ENCODE peak calls at places on chromosomes 13 and 19, in four cellular contexts. J is K562, Y is HepG2, V is GM12878. H is an unnamed sample.

GRCh38 chr19:53007200-53008054 is 6.3 kb upstream of the ERVV-1 start:
- DNase-seq in Y (no peak), J (peak; percentile 40), V (no peak), H (no peak)

GRCh38 chr13:77876176-77876575 is 42.5 kb downstream of the EDNRB start:
- DNase-seq in J (no peak), Y (no peak), V (no peak), H (no peak)

GRCh38 chr13:113145496-113145895 is 13.0 kb upstream of the PROZ start:
- DNase-seq in J (no peak), Y (no peak), V (no peak), H (no peak)

GRCh38 chr19:5106361-5106760 is 137.4 kb downstream of the KDM4B start:
- DNase-seq in J (no peak), V (no peak), Y (no peak), H (no peak)

GRCh38 chr19:8609210-8610040 is 1.1 kb downstream of the ADAMTS10 start:
- DNase-seq in J (no peak), Y (peak; percentile 32), V (no peak), H (peak; percentile 87)

GRCh38 chr19:49421039-49421877 is 2.0 kb downstream of the PTH2 start:
- DNase-seq in V (no peak), J (peak; percentile 92), Y (no peak), H (peak; percentile 99)

GRCh38 chr19:44617481-44617880 is 4.1 kb downstream of the IGSF23 start:
- DNase-seq in Y (no peak), V (no peak), J (no peak), H (no peak)

GRCh38 chr13:109419896-109420295 is 366.5 kb downstream of the IRS2 start:
- DNase-seq in V (no peak), J (no peak), Y (no peak), H (no peak)

GRCh38 chr19:51719251-51719901 is 4.4 kb downstream of the HAS1 start:
- DNase-seq in V (no peak), J (no peak), Y (no peak), H (peak; percentile 69)

GRCh38 chr19:40466219-40467006 is at the start of gene SPTBN4:
- DNase-seq in J (no peak), Y (no peak), V (peak; percentile 40), H (no peak)

GRCh38 chr19:3407556-3408516 is 41.5 kb downstream of the NFIC start:
- DNase-seq in V (no peak), J (no peak), Y (peak; percentile 39), H (no peak)

GRCh38 chr13:90974249-90974954 is 373.1 kb upstream of the MIR17HG start:
- DNase-seq in V (no peak), J (no peak), Y (no peak), H (peak; percentile 68)

GRCh38 chr13:41590643-41591042 is 133.3 kb downstream of the RGCC start:
- DNase-seq in V (no peak), Y (no peak), J (no peak), H (no peak)

GRCh38 chr13:59409211-59409610 is 754.5 kb downstream of the DIAPH3 start:
- DNase-seq in J (no peak), Y (no peak), V (no peak), H (peak; percentile 48)

GRCh38 chr13:99948907-99949656 is 22.5 kb downstream of the ZIC5 start:
- DNase-seq in J (no peak), Y (no peak), V (no peak), H (no peak)

GRCh38 chr19:11324079-11324661 is 15.3 kb downstream of the RAB3D start:
- DNase-seq in J (peak; percentile 52), Y (peak; percentile 86), V (peak; percentile 71), H (no peak)

GRCh38 chr13:41707192-41707858 is 250.0 kb downstream of the RGCC start:
- DNase-seq in V (no peak), Y (no peak), J (no peak), H (no peak)

GRCh38 chr19:30649934-30650614 is 277.9 kb downstream of the ZNF536 start:
- DNase-seq in Y (peak; percentile 57), J (peak; percentile 59), V (peak; percentile 24), H (peak; percentile 79)

GRCh38 chr13:52850396-52851152 is 2.1 kb upstream of the PCDH8 start:
- DNase-seq in V (no peak), J (peak; percentile 3), Y (peak; percentile 25), H (peak; percentile 96)

GRCh38 chr19:6457958-6458694 is 1.5 kb downstream of the SLC25A23 start:
- DNase-seq in Y (no peak), J (peak; percentile 70), V (peak; percentile 44), H (no peak)

DNA sequence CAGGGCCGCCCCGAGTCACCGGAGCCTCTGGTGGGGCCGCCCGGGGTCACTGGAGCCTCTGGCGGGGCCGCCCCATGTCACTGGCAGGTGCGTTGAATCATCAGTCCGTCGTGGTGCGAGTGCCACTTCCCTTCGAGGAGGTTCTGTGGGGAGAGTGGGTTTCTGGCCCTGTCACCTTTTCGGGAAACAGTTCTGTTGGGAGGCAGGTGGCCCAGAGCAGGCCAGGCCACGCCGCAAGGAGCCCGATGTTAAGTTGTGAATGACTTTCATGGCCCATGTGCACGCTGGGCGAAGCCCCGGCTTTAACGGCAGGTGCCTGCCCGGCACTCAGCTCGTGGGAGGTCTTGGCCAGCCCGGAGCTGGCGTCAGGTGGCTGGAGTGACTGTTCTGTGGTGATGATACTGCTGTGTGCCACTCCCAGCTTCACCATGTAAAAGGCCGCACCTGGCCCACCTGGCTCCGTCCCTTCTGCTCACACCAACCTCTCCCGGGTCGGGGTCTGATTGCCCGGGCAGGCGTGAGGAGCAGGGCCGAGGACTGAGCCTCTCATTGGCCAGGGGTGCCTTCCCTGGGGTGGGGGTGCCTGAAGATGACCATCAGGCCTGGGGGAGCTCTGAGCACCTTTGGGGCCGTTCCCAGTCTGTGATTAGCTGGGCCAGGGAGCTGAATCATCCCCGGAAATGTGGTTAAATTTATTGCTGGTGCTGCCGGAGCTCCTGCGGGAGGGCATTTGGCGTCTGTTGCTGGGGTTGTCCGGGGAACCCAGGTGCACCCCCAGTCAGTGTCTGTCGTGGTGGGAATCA is 29.2 kb downstream of the CSNK1G2 start:
- DNase-seq in J (no peak), Y (no peak), V (no peak), H (no peak)
- TF ChIP-seq JUNB in J (no peak), Y (no peak), V (no peak), H (no peak)

GRCh38 chr19:33719366-33720154 is 77.1 kb upstream of the KCTD15 start:
- DNase-seq in Y (no peak), V (no peak), J (no peak), H (no peak)

GRCh38 chr19:33720691-33721682 is 75.7 kb upstream of the KCTD15 start:
- DNase-seq in V (no peak), J (peak; percentile 26), Y (peak; percentile 10), H (no peak)

GRCh38 chr19:33720155-33720493 is 76.5 kb upstream of the KCTD15 start:
- DNase-seq in Y (no peak), V (no peak), J (no peak), H (no peak)

GRCh38 chr19:33717878-33718277 is 78.8 kb upstream of the KCTD15 start:
- DNase-seq in V (no peak), J (no peak), Y (no peak), H (no peak)

GRCh38 chr19:33718668-33719259 is 77.9 kb upstream of the KCTD15 start:
- DNase-seq in Y (no peak), J (peak; percentile 4), V (no peak), H (no peak)
- H3K79me2 ChIP-seq in Y (no peaks in the 10 kb centered on the region), J (no peaks in the 10 kb centered on the region), V (no peaks in the 10 kb centered on the region), H (no peaks in the 10 kb centered on the region)

GRCh38 chr13:23770428-23770827 is 118.8 kb downstream of the MIPEP start:
- DNase-seq in V (no peak), J (no peak), Y (no peak), H (peak; percentile 61)
- TF ChIP-seq CTCF in V (no peak), J (no peak), Y (no peak), H (peak; percentile 66)

DNA sequence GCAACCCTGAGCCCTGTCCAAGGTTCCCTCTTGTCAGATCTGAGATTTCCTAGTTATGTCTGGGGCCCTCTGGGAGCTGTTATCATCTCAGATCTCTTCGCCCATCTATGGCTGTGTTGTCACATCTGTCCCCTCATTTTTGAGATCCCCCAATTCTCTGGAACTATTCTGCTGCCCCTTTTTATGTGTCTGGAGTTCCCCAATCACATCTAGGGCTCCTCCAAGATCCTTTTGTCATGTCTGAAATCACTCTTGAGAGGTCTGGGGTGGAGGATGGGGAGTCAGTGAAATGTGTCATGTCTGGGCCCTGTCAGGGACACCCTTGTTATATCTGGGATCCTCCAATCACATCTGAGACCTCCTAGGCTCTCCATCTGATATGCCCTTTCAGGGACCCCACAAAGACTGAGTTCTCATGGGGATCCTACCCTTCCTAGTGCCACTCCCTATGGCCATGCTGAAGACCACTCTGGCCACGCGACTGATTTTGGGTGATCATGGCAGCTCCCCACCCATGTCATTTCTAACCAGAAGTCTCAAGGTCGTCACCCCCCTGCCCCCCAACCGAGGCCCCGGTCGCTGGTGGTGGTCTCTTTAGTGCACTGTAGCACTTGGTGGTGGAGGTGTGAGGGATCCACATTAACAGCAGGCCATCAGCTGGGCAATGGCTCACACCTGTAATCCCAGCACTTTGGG is 3.8 kb upstream of the MYBPC2 start:
- DNase-seq in Y (no peak), V (no peak), J (no peak), H (no peak)
- TF ChIP-seq JUNB in Y (no peak), V (no peak), J (no peak), H (no peak)

GRCh38 chr19:1163934-1164683 is 10.0 kb downstream of the SBNO2 start:
- DNase-seq in V (no peak), J (no peak), Y (no peak), H (no peak)
- H3K79me2 ChIP-seq in V (peaks cover 8% of the 10 kb centered on the region), J (peaks cover 72% of the 10 kb centered on the region), Y (peaks cover 27% of the 10 kb centered on the region), H (peaks cover 26% of the 10 kb centered on the region)

GRCh38 chr19:13839193-13839937 is 37.6 kb upstream of the NANOS3 start:
- DNase-seq in V (peak; percentile 69), J (peak; percentile 89), Y (no peak), H (peak; percentile 78)
- TF ChIP-seq CTCF in V (peak; percentile 8), J (no peak), Y (no peak), H (no peak)

DNA sequence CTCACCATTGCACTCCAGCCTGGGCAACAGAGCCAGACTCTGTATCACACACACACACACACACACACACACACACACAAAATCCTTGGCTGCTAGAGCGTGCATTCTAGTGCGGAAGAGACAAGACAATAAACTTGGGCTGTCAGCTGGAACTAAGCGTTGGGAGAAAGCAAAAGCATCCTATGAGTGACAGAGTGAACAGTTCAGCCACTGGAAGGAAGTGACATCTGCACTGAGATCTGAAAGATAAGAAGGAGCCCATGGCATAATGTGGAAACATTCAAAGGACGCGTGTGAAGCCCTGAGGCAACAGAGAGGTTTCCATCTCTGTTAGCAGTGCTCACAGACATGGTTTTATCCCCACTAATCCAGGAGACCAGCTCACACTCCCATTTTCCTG is 3.5 kb upstream of the SLC1A5 start:
- DNase-seq in Y (no peak), V (no peak), J (no peak), H (no peak)
- TF ChIP-seq JUNB in Y (no peak), V (no peak), J (no peak), H (no peak)